ENCODE peak calls at places on chromosomes 4 and X, in six cellular contexts. L is germinal center, Q is lower lobe of right lung, J is anterior cingulate cortex, X is right lobe of liver, O is iris pigment epithelial cell. C is an unnamed sample.

GRCh38 chr4:74423101-74423500 is 21.8 kb upstream of the AREG start:
- DNase-seq in X (no peak), L (no peak), Q (no peak), J (no peak), O (peak), C (no peak)

GRCh38 chr4:5385741-5386251 is 322.6 kb downstream of the EVC2 start:
- DNase-seq in Q (no peak), X (no peak), O (no peak), J (no peak), L (no peak), C (no peak)

GRCh38 chrX:148871422-148872152 is 371.2 kb downstream of the AFF2 start:
- DNase-seq in L (no peak), Q (no peak), O (peak), J (no peak), X (no peak), C (no peak)

GRCh38 chrX:28312965-28313364 is 274.3 kb upstream of the IL1RAPL1 start:
- DNase-seq in O (no peak), X (no peak), J (no peak), L (no peak), Q (no peak), C (no peak)

GRCh38 chr4:155954118-155954503 is 445 bp upstream of the CTSO start:
- DNase-seq in J (no peak), X (no peak), L (no peak), Q (peak), O (no peak), C (no peak)

GRCh38 chr4:130110760-130111159 is 1014.8 kb downstream of the C4orf33 start:
- DNase-seq in X (no peak), Q (no peak), O (no peak), L (no peak), J (no peak), C (no peak)

GRCh38 chr4:4317496-4318232 is 27.6 kb downstream of the ZBTB49 start:
- DNase-seq in O (no peak), Q (no peak), X (no peak), L (no peak), J (no peak), C (no peak)

GRCh38 chr4:182604161-182604591 is 313.0 kb downstream of the DCTD start:
- DNase-seq in X (no peak), O (peak), J (no peak), Q (no peak), L (no peak), C (no peak)

GRCh38 chr4:13917010-13917409 is 289.5 kb upstream of the BOD1L1 start:
- DNase-seq in L (no peak), J (no peak), Q (no peak), O (peak), X (no peak), C (no peak)

GRCh38 chr4:113847710-113848109 is 86.2 kb upstream of the CAMK2D start:
- DNase-seq in L (no peak), X (no peak), J (no peak), Q (no peak), O (no peak), C (no peak)

GRCh38 chr4:109298279-109299010 is 4.0 kb downstream of the COL25A1 start:
- DNase-seq in L (no peak), O (peak), J (no peak), Q (no peak), X (no peak), C (peak)

GRCh38 chrX:3811331-3812311 is 98.2 kb upstream of the PRKX start:
- DNase-seq in L (peak), O (peak), X (no peak), J (no peak), Q (no peak), C (peak)

GRCh38 chr4:80646061-80646460 is 310.5 kb downstream of the CFAP299 start:
- DNase-seq in Q (no peak), O (no peak), L (no peak), J (no peak), X (no peak), C (no peak)

GRCh38 chr4:110586137-110586850 is 36.6 kb downstream of the PITX2 start:
- DNase-seq in J (no peak), Q (no peak), L (peak), O (peak), X (no peak), C (peak)

GRCh38 chrX:13598877-13599276 is 29.5 kb downstream of the EGFL6 start:
- DNase-seq in J (no peak), Q (no peak), X (no peak), O (peak), L (no peak), C (peak)

GRCh38 chrX:77451041-77451440 is 3.9 kb downstream of the FGF16 start:
- DNase-seq in Q (no peak), J (no peak), O (peak), L (no peak), X (no peak), C (peak)

GRCh38 chrX:27575565-27575964 is 14.6 kb upstream of the DCAF8L2 start:
- DNase-seq in O (peak), L (no peak), X (no peak), J (no peak), Q (no peak), C (no peak)

GRCh38 chr4:60611762-60612496 is 588.2 kb upstream of the ADGRL3 start:
- DNase-seq in O (peak), Q (no peak), L (no peak), J (no peak), X (no peak), C (no peak)

GRCh38 chr4:183376381-183376780 is 54.2 kb upstream of the CLDN24 start:
- DNase-seq in X (no peak), Q (no peak), O (no peak), J (no peak), L (no peak), C (no peak)

GRCh38 chr4:14336656-14337055 is 665.6 kb upstream of the CPEB2 start:
- DNase-seq in J (no peak), Q (no peak), X (no peak), O (peak), L (no peak), C (no peak)

GRCh38 chr4:2948895-2949781 is 14.1 kb downstream of the NOP14 start:
- DNase-seq in Q (no peak), J (no peak), L (no peak), X (peak), O (no peak), C (peak)

GRCh38 chrX:146433771-146434170 is 375.8 kb upstream of the CXorf51B start:
- DNase-seq in X (no peak), L (no peak), Q (no peak), J (no peak), O (no peak), C (no peak)

GRCh38 chr4:139961344-139961948 is 192.5 kb downstream of the MAML3 start:
- DNase-seq in Q (no peak), L (no peak), X (no peak), J (no peak), O (no peak), C (no peak)

GRCh38 chr4:26141916-26142638 is 178.7 kb upstream of the RBPJ start:
- DNase-seq in J (no peak), X (no peak), L (peak), Q (no peak), O (peak), C (no peak)

GRCh38 chr4:22099896-22100295 is 151.3 kb upstream of the KCNIP4 start:
- DNase-seq in X (no peak), Q (no peak), O (peak), J (no peak), L (no peak), C (no peak)

GRCh38 chr4:155676430-155676825 is 9.8 kb downstream of the GUCY1A1 start:
- DNase-seq in L (no peak), X (no peak), O (no peak), J (no peak), Q (no peak), C (no peak)

GRCh38 chr4:82688091-82688815 is 110.3 kb downstream of the SCD5 start:
- DNase-seq in J (no peak), L (no peak), O (no peak), Q (no peak), X (no peak), C (no peak)

GRCh38 chr4:119271361-119272085 is 50.4 kb downstream of the FABP2 start:
- DNase-seq in L (no peak), O (no peak), X (no peak), Q (no peak), J (no peak), C (no peak)

GRCh38 chr4:57039345-57039744 is 60.6 kb downstream of the POLR2B start:
- DNase-seq in J (no peak), L (no peak), O (no peak), Q (no peak), X (no peak), C (no peak)

GRCh38 chr4:56048621-56049427 is 100.1 kb downstream of the CEP135 start:
- DNase-seq in Q (no peak), L (peak), X (peak), O (peak), J (peak), C (peak)

GRCh38 chr4:8010618-8011017 is 71.0 kb upstream of the AFAP1 start:
- DNase-seq in L (no peak), X (no peak), O (peak), Q (no peak), J (peak), C (no peak)

GRCh38 chrX:66030505-66031317 is 9.2 kb downstream of the VSIG4 start:
- DNase-seq in J (no peak), O (peak), Q (no peak), L (peak), X (no peak), C (no peak)

GRCh38 chr4:7654550-7655266 is 220.0 kb upstream of the PSAPL1 start:
- DNase-seq in X (peak), O (no peak), J (no peak), L (no peak), Q (peak), C (no peak)